ENCODE peak calls at places on chromosomes 5 and 9, in ten cellular contexts. R, Z, C, E, V, H, F, D, N and B are unnamed samples.

GRCh38 chr9:127248241-127248640 is 16.3 kb upstream of the GARNL3 start:
- DNase-seq in R (no peak), Z (no peak), C (no peak), E (no peak), V (no peak), H (no peak), F (no peak), D (no peak), N (no peak), B (no peak)

GRCh38 chr5:105917189-105917588 is 1753.5 kb downstream of the EFNA5 start:
- DNase-seq in R (no peak), Z (no peak), C (no peak), E (no peak), V (no peak), H (no peak), F (no peak), D (no peak), N (no peak), B (no peak)

GRCh38 chr5:111348659-111349058 is 124.5 kb downstream of the CAMK4 start:
- DNase-seq in R (no peak), Z (no peak), C (no peak), E (no peak), V (no peak), H (no peak), F (no peak), D (no peak), N (no peak), B (no peak)

GRCh38 chr5:88660947-88661869 is 221.8 kb downstream of the MEF2C start:
- DNase-seq in R (peak), Z (no peak), C (peak), E (no peak), V (peak), H (no peak), F (no peak), D (no peak), N (peak), B (peak)

GRCh38 chr9:36149197-36149596 is 12.7 kb downstream of the GLIPR2 start:
- DNase-seq in R (no peak), Z (no peak), C (no peak), E (no peak), V (no peak), H (no peak), F (no peak), D (no peak), N (no peak), B (no peak)

GRCh38 chr9:977361-978116 is 1.1 kb downstream of the DMRT3 start:
- DNase-seq in R (no peak), Z (no peak), C (no peak), E (no peak), V (no peak), H (no peak), F (no peak), D (no peak), N (no peak), B (no peak)

GRCh38 chr5:137733922-137734695 is 1.8 kb downstream of the KLHL3 start:
- DNase-seq in R (no peak), Z (no peak), C (no peak), E (no peak), V (no peak), H (no peak), F (no peak), D (no peak), N (peak), B (no peak)

GRCh38 chr9:126621919-126622735 is 8.4 kb downstream of the LMX1B start:
- DNase-seq in R (no peak), Z (peak), C (no peak), E (no peak), V (no peak), H (no peak), F (no peak), D (no peak), N (peak), B (no peak)

GRCh38 chr9:94511134-94511942 is 43.5 kb upstream of the PCAT7 start:
- DNase-seq in R (no peak), Z (no peak), C (no peak), E (no peak), V (no peak), H (no peak), F (no peak), D (no peak), N (no peak), B (no peak)

GRCh38 chr9:95822583-95823431 is 52.7 kb upstream of the ERCC6L2 start:
- DNase-seq in R (peak), Z (no peak), C (peak), E (no peak), V (peak), H (no peak), F (no peak), D (peak), N (no peak), B (peak)

GRCh38 chr5:164600166-164600715 is 1094.8 kb downstream of the MAT2B start:
- DNase-seq in R (no peak), Z (no peak), C (no peak), E (no peak), V (no peak), H (no peak), F (no peak), D (peak), N (no peak), B (no peak)

GRCh38 chr5:155004138-155004744 is 9.3 kb upstream of the KIF4B start:
- DNase-seq in R (peak), Z (no peak), C (no peak), E (peak), V (no peak), H (no peak), F (no peak), D (no peak), N (peak), B (no peak)

GRCh38 chr9:107734231-107735014 is 244.9 kb upstream of the KLF4 start:
- DNase-seq in R (no peak), Z (no peak), C (peak), E (no peak), V (no peak), H (no peak), F (no peak), D (peak), N (no peak), B (no peak)

GRCh38 chr9:76456202-76456926 is 2.6 kb upstream of the GCNT1 start:
- DNase-seq in R (no peak), Z (no peak), C (no peak), E (peak), V (peak), H (peak), F (peak), D (no peak), N (peak), B (peak)

GRCh38 chr5:179345429-179346321 is at the start of gene ADAMTS2:
- DNase-seq in R (no peak), Z (no peak), C (no peak), E (no peak), V (no peak), H (no peak), F (no peak), D (peak), N (peak), B (no peak)

GRCh38 chr9:16309350-16310271 is 560.9 kb downstream of the BNC2 start:
- DNase-seq in R (no peak), Z (no peak), C (no peak), E (no peak), V (no peak), H (no peak), F (no peak), D (no peak), N (no peak), B (no peak)

GRCh38 chr9:18861599-18862546 is 171.1 kb downstream of the SAXO1 start:
- DNase-seq in R (no peak), Z (no peak), C (no peak), E (no peak), V (no peak), H (no peak), F (no peak), D (no peak), N (peak), B (no peak)

GRCh38 chr5:139561655-139562451 is 714 bp downstream of the UBE2D2 start:
- DNase-seq in R (no peak), Z (peak), C (no peak), E (no peak), V (no peak), H (peak), F (no peak), D (no peak), N (peak), B (peak)

GRCh38 chr9:114380988-114381387 is 6.8 kb downstream of the AKNA start:
- DNase-seq in R (no peak), Z (no peak), C (no peak), E (no peak), V (no peak), H (no peak), F (no peak), D (no peak), N (no peak), B (no peak)

GRCh38 chr5:176446884-176447537 is 1.2 kb upstream of the FAF2 start:
- DNase-seq in R (no peak), Z (no peak), C (no peak), E (no peak), V (no peak), H (no peak), F (no peak), D (no peak), N (peak), B (no peak)

GRCh38 chr5:541148-541887 is 17.1 kb upstream of the SLC9A3 start:
- DNase-seq in R (no peak), Z (peak), C (no peak), E (no peak), V (no peak), H (no peak), F (no peak), D (no peak), N (peak), B (no peak)

GRCh38 chr5:141617682-141618029 is 1.1 kb downstream of the DIAPH1 start:
- DNase-seq in R (no peak), Z (no peak), C (no peak), E (no peak), V (no peak), H (no peak), F (no peak), D (no peak), N (no peak), B (no peak)

GRCh38 chr5:180390441-180391190 is 37.5 kb upstream of the GFPT2 start:
- DNase-seq in R (no peak), Z (peak), C (no peak), E (no peak), V (no peak), H (no peak), F (no peak), D (no peak), N (peak), B (no peak)

GRCh38 chr5:10018670-10019069 is 231.0 kb downstream of the ATPSCKMT start:
- DNase-seq in R (no peak), Z (no peak), C (peak), E (no peak), V (no peak), H (no peak), F (no peak), D (peak), N (no peak), B (peak)

GRCh38 chr5:141969783-141970741 is 1.2 kb downstream of the RNF14 start:
- DNase-seq in R (no peak), Z (no peak), C (no peak), E (peak), V (no peak), H (no peak), F (no peak), D (no peak), N (no peak), B (peak)

GRCh38 chr5:626850-627249 is 14.7 kb downstream of the CEP72 start:
- DNase-seq in R (no peak), Z (no peak), C (peak), E (no peak), V (no peak), H (no peak), F (no peak), D (no peak), N (no peak), B (no peak)